ENCODE peak calls at places on chromosomes 5 and 9, in nine cellular contexts. One of them, this sample, is unnamed.

GRCh38 chr9:126248680-126249079 is 77.9 kb upstream of the MVB12B start:
- DNase-seq in left lung: no peak
- DNase-seq in brain microvascular endothelial cell: peak; percentile 83
- DNase-seq in CD4-positive, alpha-beta T cell: no peak
- DNase-seq in GM06990: no peak
- DNase-seq in B cell: no peak
- DNase-seq in fibroblast of lung: peak; percentile 79
- DNase-seq in fibroblast of mammary gland: peak; percentile 86
- DNase-seq in AG10803: peak; percentile 74
- DNase-seq in this sample: no peak

GRCh38 chr5:157546456-157547100 is 29.0 kb downstream of the ADAM19 start:
- DNase-seq in AG10803: peak; percentile 50
- DNase-seq in fibroblast of lung: peak; percentile 36
- DNase-seq in fibroblast of mammary gland: peak; percentile 62
- DNase-seq in brain microvascular endothelial cell: no peak
- DNase-seq in GM06990: no peak
- DNase-seq in left lung: no peak
- DNase-seq in CD4-positive, alpha-beta T cell: no peak
- DNase-seq in B cell: no peak
- DNase-seq in this sample: no peak

GRCh38 chr5:60972225-60972624 is 27.2 kb downstream of the NDUFAF2 start:
- DNase-seq in fibroblast of mammary gland: no peak
- DNase-seq in GM06990: peak; percentile 15
- DNase-seq in left lung: no peak
- DNase-seq in B cell: no peak
- DNase-seq in brain microvascular endothelial cell: no peak
- DNase-seq in CD4-positive, alpha-beta T cell: no peak
- DNase-seq in fibroblast of lung: no peak
- DNase-seq in AG10803: no peak
- DNase-seq in this sample: no peak

GRCh38 chr5:123209163-123210013 is 120.3 kb downstream of the PRDM6 start:
- DNase-seq in GM06990: no peak
- DNase-seq in left lung: no peak
- DNase-seq in fibroblast of lung: peak; percentile 93
- DNase-seq in fibroblast of mammary gland: peak; percentile 96
- DNase-seq in AG10803: peak; percentile 78
- DNase-seq in CD4-positive, alpha-beta T cell: no peak
- DNase-seq in brain microvascular endothelial cell: peak; percentile 93
- DNase-seq in B cell: no peak
- DNase-seq in this sample: no peak

GRCh38 chr5:124080256-124080655 is 568.3 kb downstream of the CSNK1G3 start:
- DNase-seq in GM06990: no peak
- DNase-seq in left lung: no peak
- DNase-seq in fibroblast of lung: peak; percentile 44
- DNase-seq in B cell: no peak
- DNase-seq in AG10803: no peak
- DNase-seq in brain microvascular endothelial cell: no peak
- DNase-seq in fibroblast of mammary gland: no peak
- DNase-seq in CD4-positive, alpha-beta T cell: no peak
- DNase-seq in this sample: no peak

GRCh38 chr5:37984300-37984699 is 144.5 kb upstream of the GDNF start:
- DNase-seq in AG10803: no peak
- DNase-seq in fibroblast of lung: no peak
- DNase-seq in CD4-positive, alpha-beta T cell: no peak
- DNase-seq in left lung: no peak
- DNase-seq in GM06990: no peak
- DNase-seq in B cell: no peak
- DNase-seq in fibroblast of mammary gland: no peak
- DNase-seq in brain microvascular endothelial cell: no peak
- DNase-seq in this sample: no peak

GRCh38 chr9:131633491-131634031 is 88.2 kb downstream of the PRRT1B start:
- DNase-seq in brain microvascular endothelial cell: no peak
- DNase-seq in CD4-positive, alpha-beta T cell: no peak
- DNase-seq in fibroblast of lung: no peak
- DNase-seq in GM06990: no peak
- DNase-seq in AG10803: peak; percentile 62
- DNase-seq in fibroblast of mammary gland: no peak
- DNase-seq in left lung: no peak
- DNase-seq in B cell: no peak
- DNase-seq in this sample: no peak

GRCh38 chr5:55608595-55608994 is 73.8 kb upstream of the PLPP1 start:
- DNase-seq in left lung: no peak
- DNase-seq in GM06990: no peak
- DNase-seq in B cell: no peak
- DNase-seq in CD4-positive, alpha-beta T cell: no peak
- DNase-seq in fibroblast of lung: no peak
- DNase-seq in fibroblast of mammary gland: no peak
- DNase-seq in AG10803: no peak
- DNase-seq in brain microvascular endothelial cell: no peak
- DNase-seq in this sample: no peak

GRCh38 chr9:89660286-89660685 is 55.5 kb downstream of the GADD45G start:
- DNase-seq in brain microvascular endothelial cell: no peak
- DNase-seq in B cell: no peak
- DNase-seq in CD4-positive, alpha-beta T cell: no peak
- DNase-seq in fibroblast of lung: no peak
- DNase-seq in fibroblast of mammary gland: no peak
- DNase-seq in left lung: peak; percentile 78
- DNase-seq in GM06990: no peak
- DNase-seq in AG10803: no peak
- DNase-seq in this sample: no peak

GRCh38 chr9:137421838-137422667 is 909 bp downstream of the EXD3 start:
- DNase-seq in AG10803: no peak
- DNase-seq in fibroblast of mammary gland: no peak
- DNase-seq in fibroblast of lung: no peak
- DNase-seq in B cell: no peak
- DNase-seq in GM06990: no peak
- DNase-seq in brain microvascular endothelial cell: no peak
- DNase-seq in left lung: no peak
- DNase-seq in CD4-positive, alpha-beta T cell: no peak
- DNase-seq in this sample: no peak

GRCh38 chr5:154519375-154519774 is 41.3 kb upstream of the HAND1 start:
- DNase-seq in fibroblast of mammary gland: peak; percentile 74
- DNase-seq in fibroblast of lung: peak; percentile 66
- DNase-seq in AG10803: no peak
- DNase-seq in left lung: no peak
- DNase-seq in B cell: no peak
- DNase-seq in brain microvascular endothelial cell: peak; percentile 58
- DNase-seq in CD4-positive, alpha-beta T cell: no peak
- DNase-seq in GM06990: no peak
- DNase-seq in this sample: no peak
- TF ChIP-seq CTCF in fibroblast of mammary gland: no peak
- TF ChIP-seq CTCF in fibroblast of lung: no peak
- TF ChIP-seq CTCF in AG10803: no peak
- TF ChIP-seq CTCF in left lung: no peak
- TF ChIP-seq CTCF in B cell: no peak
- TF ChIP-seq CTCF in brain microvascular endothelial cell: no peak
- TF ChIP-seq CTCF in CD4-positive, alpha-beta T cell: no peak
- TF ChIP-seq CTCF in GM06990: no peak
- TF ChIP-seq CTCF in this sample: no peak

DNA sequence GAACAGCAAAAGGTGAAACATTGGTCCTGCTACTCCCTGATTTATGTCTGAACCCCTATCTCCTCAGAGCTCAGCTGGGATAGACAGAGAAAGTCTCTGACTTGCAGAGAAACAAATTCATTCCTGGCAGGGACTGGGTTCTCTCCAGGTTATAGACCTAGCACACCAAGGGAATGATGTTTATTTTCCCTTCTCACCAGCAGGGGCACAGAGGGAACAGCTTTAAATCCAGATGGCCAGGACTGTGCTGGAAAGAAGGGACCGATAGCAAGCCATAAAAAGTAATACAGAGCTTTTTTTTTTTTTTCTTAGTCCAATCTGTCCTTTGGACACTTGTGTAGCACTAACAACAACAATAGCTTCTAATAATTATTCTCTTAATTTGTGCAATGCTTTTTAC is 141.1 kb upstream of the C9orf72 start:
- DNase-seq in AG10803: no peak
- DNase-seq in brain microvascular endothelial cell: no peak
- DNase-seq in CD4-positive, alpha-beta T cell: no peak
- DNase-seq in fibroblast of mammary gland: no peak
- DNase-seq in fibroblast of lung: no peak
- DNase-seq in GM06990: no peak
- DNase-seq in B cell: no peak
- DNase-seq in left lung: no peak
- DNase-seq in this sample: no peak
- TF ChIP-seq CTCF in AG10803: no peak
- TF ChIP-seq CTCF in brain microvascular endothelial cell: peak; percentile 30
- TF ChIP-seq CTCF in CD4-positive, alpha-beta T cell: no peak
- TF ChIP-seq CTCF in fibroblast of mammary gland: no peak
- TF ChIP-seq CTCF in fibroblast of lung: no peak
- TF ChIP-seq CTCF in GM06990: no peak
- TF ChIP-seq CTCF in B cell: no peak
- TF ChIP-seq CTCF in left lung: no peak
- TF ChIP-seq CTCF in this sample: no peak

GRCh38 chr9:38017149-38017884 is 51.7 kb downstream of the SHB start:
- DNase-seq in fibroblast of lung: no peak
- DNase-seq in AG10803: peak; percentile 92
- DNase-seq in B cell: no peak
- DNase-seq in brain microvascular endothelial cell: peak; percentile 54
- DNase-seq in left lung: no peak
- DNase-seq in GM06990: no peak
- DNase-seq in CD4-positive, alpha-beta T cell: no peak
- DNase-seq in fibroblast of mammary gland: no peak
- DNase-seq in this sample: no peak
- TF ChIP-seq CTCF in fibroblast of lung: no peak
- TF ChIP-seq CTCF in AG10803: peak; percentile 21
- TF ChIP-seq CTCF in B cell: no peak
- TF ChIP-seq CTCF in brain microvascular endothelial cell: peak; percentile 42
- TF ChIP-seq CTCF in left lung: peak; percentile 33
- TF ChIP-seq CTCF in GM06990: no peak
- TF ChIP-seq CTCF in CD4-positive, alpha-beta T cell: no peak
- TF ChIP-seq CTCF in fibroblast of mammary gland: no peak
- TF ChIP-seq CTCF in this sample: no peak

GRCh38 chr9:113410207-113411158 is at the start of the genes C9orf43 and POLE3:
- DNase-seq in brain microvascular endothelial cell: peak; percentile 96
- DNase-seq in left lung: peak; percentile 98
- DNase-seq in B cell: peak; percentile 90
- DNase-seq in CD4-positive, alpha-beta T cell: peak; percentile 92
- DNase-seq in AG10803: peak; percentile 93
- DNase-seq in fibroblast of lung: peak; percentile 96
- DNase-seq in fibroblast of mammary gland: peak; percentile 94
- DNase-seq in GM06990: peak; percentile 99
- DNase-seq in this sample: peak; percentile 92
- TF ChIP-seq CTCF in brain microvascular endothelial cell: no peak
- TF ChIP-seq CTCF in left lung: no peak
- TF ChIP-seq CTCF in B cell: peak; percentile 14
- TF ChIP-seq CTCF in CD4-positive, alpha-beta T cell: no peak
- TF ChIP-seq CTCF in AG10803: no peak
- TF ChIP-seq CTCF in fibroblast of lung: no peak
- TF ChIP-seq CTCF in fibroblast of mammary gland: no peak
- TF ChIP-seq CTCF in GM06990: no peak
- TF ChIP-seq CTCF in this sample: peak; percentile 25

DNA sequence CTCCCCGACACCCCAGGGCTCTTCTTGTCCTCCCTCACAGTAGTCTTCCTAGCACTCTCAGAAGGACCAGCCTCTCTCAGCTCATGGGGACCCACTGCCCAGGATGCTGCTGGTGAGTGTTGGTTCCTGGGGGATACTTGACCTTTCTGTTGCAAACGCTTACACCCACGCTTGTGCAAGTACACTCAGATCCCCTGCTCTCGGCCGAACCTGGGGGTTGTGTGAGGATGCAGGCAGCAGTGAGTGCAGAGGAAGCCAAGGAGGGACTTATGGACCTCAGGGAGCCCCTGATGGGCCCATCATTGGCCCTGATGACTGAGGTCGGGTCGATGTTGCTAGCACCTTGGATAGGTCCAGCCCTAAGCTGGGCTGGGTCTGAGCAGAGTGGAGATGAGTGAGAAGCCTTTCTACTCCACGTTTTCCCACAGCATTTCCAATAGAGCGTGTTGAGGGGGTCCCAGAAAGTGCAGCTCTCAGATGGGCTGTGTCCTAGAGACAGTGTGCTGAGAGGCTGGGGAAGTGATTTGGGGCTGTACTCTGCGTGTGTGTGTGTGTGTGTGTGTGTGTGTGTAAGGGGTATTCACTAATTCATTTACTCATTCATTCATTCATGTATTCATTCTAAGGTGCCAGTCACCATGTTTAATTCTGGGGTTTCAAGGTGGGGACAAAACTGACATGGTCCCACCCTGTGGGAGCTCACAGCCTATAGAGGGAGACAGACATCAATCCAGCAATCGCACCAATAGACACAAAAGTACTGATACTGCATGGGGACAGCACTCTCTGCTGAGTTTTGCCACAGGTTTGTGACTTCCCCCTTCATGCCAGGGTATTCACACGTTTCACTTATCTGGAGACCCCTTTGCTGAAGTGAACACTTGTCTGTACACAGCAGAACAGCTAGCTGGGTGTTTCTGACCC is 25.2 kb upstream of the PITX1 start:
- DNase-seq in fibroblast of mammary gland: no peak
- DNase-seq in fibroblast of lung: no peak
- DNase-seq in AG10803: no peak
- DNase-seq in left lung: no peak
- DNase-seq in brain microvascular endothelial cell: no peak
- DNase-seq in CD4-positive, alpha-beta T cell: no peak
- DNase-seq in B cell: no peak
- DNase-seq in GM06990: no peak
- DNase-seq in this sample: no peak
- TF ChIP-seq CTCF in fibroblast of mammary gland: no peak
- TF ChIP-seq CTCF in fibroblast of lung: peak; percentile 12
- TF ChIP-seq CTCF in AG10803: no peak
- TF ChIP-seq CTCF in left lung: no peak
- TF ChIP-seq CTCF in brain microvascular endothelial cell: no peak
- TF ChIP-seq CTCF in CD4-positive, alpha-beta T cell: no peak
- TF ChIP-seq CTCF in B cell: no peak
- TF ChIP-seq CTCF in GM06990: no peak
- TF ChIP-seq CTCF in this sample: no peak

GRCh38 chr5:2857837-2858236 is 106.4 kb upstream of the IRX2 start:
- DNase-seq in fibroblast of mammary gland: no peak
- DNase-seq in CD4-positive, alpha-beta T cell: no peak
- DNase-seq in GM06990: no peak
- DNase-seq in B cell: no peak
- DNase-seq in left lung: no peak
- DNase-seq in fibroblast of lung: no peak
- DNase-seq in brain microvascular endothelial cell: no peak
- DNase-seq in AG10803: no peak
- DNase-seq in this sample: no peak

GRCh38 chr5:2852446-2852845 is 101.0 kb upstream of the IRX2 start:
- DNase-seq in brain microvascular endothelial cell: no peak
- DNase-seq in fibroblast of mammary gland: no peak
- DNase-seq in fibroblast of lung: no peak
- DNase-seq in AG10803: no peak
- DNase-seq in GM06990: no peak
- DNase-seq in B cell: no peak
- DNase-seq in left lung: no peak
- DNase-seq in CD4-positive, alpha-beta T cell: no peak
- DNase-seq in this sample: no peak

GRCh38 chr5:2860101-2860500 is 108.6 kb upstream of the IRX2 start:
- DNase-seq in fibroblast of mammary gland: no peak
- DNase-seq in AG10803: no peak
- DNase-seq in left lung: no peak
- DNase-seq in B cell: no peak
- DNase-seq in GM06990: no peak
- DNase-seq in CD4-positive, alpha-beta T cell: no peak
- DNase-seq in brain microvascular endothelial cell: no peak
- DNase-seq in fibroblast of lung: no peak
- DNase-seq in this sample: no peak

GRCh38 chr5:2851895-2852294 is 100.4 kb upstream of the IRX2 start:
- DNase-seq in B cell: no peak
- DNase-seq in AG10803: no peak
- DNase-seq in left lung: no peak
- DNase-seq in fibroblast of lung: no peak
- DNase-seq in fibroblast of mammary gland: no peak
- DNase-seq in GM06990: no peak
- DNase-seq in CD4-positive, alpha-beta T cell: no peak
- DNase-seq in brain microvascular endothelial cell: no peak
- DNase-seq in this sample: no peak

GRCh38 chr5:2856206-2856605 is 104.7 kb upstream of the IRX2 start:
- DNase-seq in fibroblast of mammary gland: no peak
- DNase-seq in fibroblast of lung: no peak
- DNase-seq in CD4-positive, alpha-beta T cell: no peak
- DNase-seq in GM06990: no peak
- DNase-seq in AG10803: no peak
- DNase-seq in left lung: no peak
- DNase-seq in B cell: no peak
- DNase-seq in brain microvascular endothelial cell: no peak
- DNase-seq in this sample: no peak
- TF ChIP-seq CTCF in fibroblast of mammary gland: no peak
- TF ChIP-seq CTCF in fibroblast of lung: no peak
- TF ChIP-seq CTCF in CD4-positive, alpha-beta T cell: no peak
- TF ChIP-seq CTCF in GM06990: no peak
- TF ChIP-seq CTCF in AG10803: no peak
- TF ChIP-seq CTCF in left lung: no peak
- TF ChIP-seq CTCF in B cell: no peak
- TF ChIP-seq CTCF in brain microvascular endothelial cell: no peak
- TF ChIP-seq CTCF in this sample: no peak